ENCODE peak calls at places on chromosomes 1 and 21, in eight cellular contexts. One of them, this sample, is unnamed.

GRCh38 chr1:235858784-235859183 is 7.9 kb downstream of the LYST start:
- DNase-seq in cardiac muscle cell: no peak
- DNase-seq in transverse colon: no peak
- DNase-seq in hepatocyte: no peak
- DNase-seq in ovary: no peak
- DNase-seq in heart left ventricle: no peak
- DNase-seq in neural progenitor cell: no peak
- DNase-seq in uterus: no peak
- DNase-seq in this sample: no peak

GRCh38 chr1:15501208-15502032 is 22.6 kb downstream of the CASP9 start:
- DNase-seq in hepatocyte: peak
- DNase-seq in transverse colon: peak
- DNase-seq in ovary: peak
- DNase-seq in cardiac muscle cell: peak
- DNase-seq in heart left ventricle: peak
- DNase-seq in uterus: no peak
- DNase-seq in neural progenitor cell: peak
- DNase-seq in this sample: peak

GRCh38 chr21:45524756-45525152 is 17.5 kb downstream of the SLC19A1 start:
- DNase-seq in cardiac muscle cell: no peak
- DNase-seq in neural progenitor cell: no peak
- DNase-seq in heart left ventricle: peak
- DNase-seq in uterus: no peak
- DNase-seq in transverse colon: no peak
- DNase-seq in ovary: no peak
- DNase-seq in hepatocyte: no peak
- DNase-seq in this sample: no peak

GRCh38 chr1:175842545-175842944 is 99.2 kb upstream of the TNR start:
- DNase-seq in cardiac muscle cell: no peak
- DNase-seq in hepatocyte: no peak
- DNase-seq in ovary: no peak
- DNase-seq in heart left ventricle: no peak
- DNase-seq in neural progenitor cell: no peak
- DNase-seq in transverse colon: no peak
- DNase-seq in uterus: no peak
- DNase-seq in this sample: no peak

GRCh38 chr1:183163311-183163710 is 22.8 kb upstream of the LAMC2 start:
- DNase-seq in transverse colon: no peak
- DNase-seq in cardiac muscle cell: peak
- DNase-seq in heart left ventricle: no peak
- DNase-seq in uterus: no peak
- DNase-seq in neural progenitor cell: no peak
- DNase-seq in ovary: no peak
- DNase-seq in hepatocyte: no peak
- DNase-seq in this sample: no peak

GRCh38 chr1:200362421-200362820 is 47.4 kb downstream of the ZNF281 start:
- DNase-seq in transverse colon: no peak
- DNase-seq in neural progenitor cell: peak
- DNase-seq in hepatocyte: no peak
- DNase-seq in uterus: no peak
- DNase-seq in cardiac muscle cell: no peak
- DNase-seq in heart left ventricle: no peak
- DNase-seq in ovary: no peak
- DNase-seq in this sample: no peak

GRCh38 chr1:150960646-150961045 is 14.0 kb downstream of the CERS2 start:
- DNase-seq in heart left ventricle: no peak
- DNase-seq in hepatocyte: no peak
- DNase-seq in neural progenitor cell: no peak
- DNase-seq in cardiac muscle cell: no peak
- DNase-seq in transverse colon: no peak
- DNase-seq in uterus: no peak
- DNase-seq in ovary: peak
- DNase-seq in this sample: no peak

GRCh38 chr1:167904641-167905040 is 9.3 kb downstream of the ADCY10 start:
- DNase-seq in neural progenitor cell: no peak
- DNase-seq in cardiac muscle cell: peak
- DNase-seq in ovary: no peak
- DNase-seq in hepatocyte: no peak
- DNase-seq in uterus: no peak
- DNase-seq in heart left ventricle: no peak
- DNase-seq in transverse colon: no peak
- DNase-seq in this sample: no peak

GRCh38 chr1:83996621-83997020 is 2.3 kb downstream of the TTLL7 start:
- DNase-seq in uterus: no peak
- DNase-seq in ovary: no peak
- DNase-seq in heart left ventricle: no peak
- DNase-seq in hepatocyte: no peak
- DNase-seq in cardiac muscle cell: peak
- DNase-seq in transverse colon: no peak
- DNase-seq in neural progenitor cell: no peak
- DNase-seq in this sample: no peak

GRCh38 chr1:32200226-32201010 is at the start of gene CCDC28B:
- DNase-seq in neural progenitor cell: peak
- DNase-seq in uterus: peak
- DNase-seq in cardiac muscle cell: peak
- DNase-seq in ovary: peak
- DNase-seq in heart left ventricle: peak
- DNase-seq in transverse colon: peak
- DNase-seq in hepatocyte: peak
- DNase-seq in this sample: peak

GRCh38 chr21:31630062-31630711 is 29.3 kb upstream of the SOD1 start:
- DNase-seq in heart left ventricle: no peak
- DNase-seq in transverse colon: no peak
- DNase-seq in cardiac muscle cell: peak
- DNase-seq in ovary: no peak
- DNase-seq in neural progenitor cell: no peak
- DNase-seq in uterus: peak
- DNase-seq in hepatocyte: peak
- DNase-seq in this sample: peak

GRCh38 chr1:47938556-47938955 is 58.6 kb downstream of the TRABD2B start:
- DNase-seq in transverse colon: no peak
- DNase-seq in hepatocyte: no peak
- DNase-seq in neural progenitor cell: no peak
- DNase-seq in cardiac muscle cell: peak
- DNase-seq in uterus: no peak
- DNase-seq in heart left ventricle: no peak
- DNase-seq in ovary: no peak
- DNase-seq in this sample: no peak

GRCh38 chr1:12618661-12619395 is 818 bp upstream of the DHRS3 start:
- DNase-seq in cardiac muscle cell: peak
- DNase-seq in transverse colon: peak
- DNase-seq in ovary: peak
- DNase-seq in heart left ventricle: peak
- DNase-seq in hepatocyte: peak
- DNase-seq in uterus: peak
- DNase-seq in neural progenitor cell: peak
- DNase-seq in this sample: peak

GRCh38 chr1:113479713-113480676 is 89.7 kb downstream of the MAGI3 start:
- DNase-seq in transverse colon: no peak
- DNase-seq in neural progenitor cell: no peak
- DNase-seq in ovary: no peak
- DNase-seq in hepatocyte: no peak
- DNase-seq in cardiac muscle cell: no peak
- DNase-seq in uterus: no peak
- DNase-seq in heart left ventricle: peak
- DNase-seq in this sample: no peak

GRCh38 chr21:44574457-44575306 is 1.2 kb downstream of the KRTAP10-4 start:
- DNase-seq in ovary: no peak
- DNase-seq in heart left ventricle: no peak
- DNase-seq in transverse colon: peak
- DNase-seq in neural progenitor cell: no peak
- DNase-seq in hepatocyte: peak
- DNase-seq in cardiac muscle cell: no peak
- DNase-seq in uterus: no peak
- DNase-seq in this sample: peak

GRCh38 chr1:105137543-105138444 is 1388.1 kb downstream of the AMY1C start:
- DNase-seq in hepatocyte: peak
- DNase-seq in neural progenitor cell: peak
- DNase-seq in transverse colon: no peak
- DNase-seq in uterus: no peak
- DNase-seq in cardiac muscle cell: no peak
- DNase-seq in ovary: peak
- DNase-seq in heart left ventricle: no peak
- DNase-seq in this sample: no peak

GRCh38 chr1:54396280-54396903 is 9.8 kb downstream of the SSBP3 start:
- DNase-seq in hepatocyte: no peak
- DNase-seq in neural progenitor cell: no peak
- DNase-seq in ovary: no peak
- DNase-seq in uterus: no peak
- DNase-seq in heart left ventricle: no peak
- DNase-seq in transverse colon: no peak
- DNase-seq in cardiac muscle cell: no peak
- DNase-seq in this sample: no peak

DNA sequence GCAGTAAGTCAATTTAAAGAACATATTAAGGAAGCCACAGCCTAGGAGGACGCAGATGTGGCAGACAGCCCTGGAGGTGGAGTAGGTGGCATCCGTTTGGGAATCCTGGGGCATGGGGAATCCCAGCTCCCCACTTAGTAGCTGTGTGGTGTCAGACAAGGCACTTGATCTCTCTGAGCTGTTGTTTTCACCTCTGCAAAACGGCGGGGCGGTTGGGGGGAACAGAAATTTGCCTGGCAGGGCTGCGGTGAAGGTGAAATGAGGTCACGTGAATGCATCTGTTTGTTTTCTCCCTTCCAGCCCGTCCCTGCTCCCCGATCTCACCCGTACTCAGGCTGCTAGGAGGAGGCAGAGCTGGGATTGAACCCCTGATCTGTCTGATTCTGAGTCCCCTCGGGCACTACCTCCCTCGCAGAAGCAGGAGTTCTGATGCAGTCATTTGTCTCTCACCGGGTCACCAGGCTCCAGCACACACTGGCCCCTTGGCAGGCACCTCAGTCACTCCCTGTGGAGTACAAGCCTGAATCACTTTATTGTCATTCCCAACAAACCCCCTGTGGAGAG is 2.2 kb upstream of the LAPTM5 start:
- DNase-seq in ovary: no peak
- DNase-seq in uterus: no peak
- DNase-seq in heart left ventricle: no peak
- DNase-seq in hepatocyte: no peak
- DNase-seq in cardiac muscle cell: no peak
- DNase-seq in neural progenitor cell: no peak
- DNase-seq in transverse colon: peak
- DNase-seq in this sample: no peak
- H3K4me3 ChIP-seq in ovary: no peak
- H3K4me3 ChIP-seq in uterus: no peak
- H3K4me3 ChIP-seq in heart left ventricle: no peak
- H3K4me3 ChIP-seq in hepatocyte: no peak
- H3K4me3 ChIP-seq in cardiac muscle cell: no peak
- H3K4me3 ChIP-seq in neural progenitor cell: no peak
- H3K4me3 ChIP-seq in transverse colon: no peak
- H3K4me3 ChIP-seq in this sample: no peak

GRCh38 chr1:211420845-211421454 is 71.0 kb downstream of the RD3 start:
- DNase-seq in hepatocyte: no peak
- DNase-seq in cardiac muscle cell: peak
- DNase-seq in uterus: no peak
- DNase-seq in neural progenitor cell: no peak
- DNase-seq in ovary: no peak
- DNase-seq in transverse colon: no peak
- DNase-seq in heart left ventricle: no peak
- DNase-seq in this sample: no peak
- H3K27ac ChIP-seq in hepatocyte: peak
- H3K27ac ChIP-seq in cardiac muscle cell: no peak
- H3K27ac ChIP-seq in uterus: no peak
- H3K27ac ChIP-seq in neural progenitor cell: no peak
- H3K27ac ChIP-seq in ovary: no peak
- H3K27ac ChIP-seq in transverse colon: no peak
- H3K27ac ChIP-seq in heart left ventricle: no peak
- H3K27ac ChIP-seq in this sample: no peak

DNA sequence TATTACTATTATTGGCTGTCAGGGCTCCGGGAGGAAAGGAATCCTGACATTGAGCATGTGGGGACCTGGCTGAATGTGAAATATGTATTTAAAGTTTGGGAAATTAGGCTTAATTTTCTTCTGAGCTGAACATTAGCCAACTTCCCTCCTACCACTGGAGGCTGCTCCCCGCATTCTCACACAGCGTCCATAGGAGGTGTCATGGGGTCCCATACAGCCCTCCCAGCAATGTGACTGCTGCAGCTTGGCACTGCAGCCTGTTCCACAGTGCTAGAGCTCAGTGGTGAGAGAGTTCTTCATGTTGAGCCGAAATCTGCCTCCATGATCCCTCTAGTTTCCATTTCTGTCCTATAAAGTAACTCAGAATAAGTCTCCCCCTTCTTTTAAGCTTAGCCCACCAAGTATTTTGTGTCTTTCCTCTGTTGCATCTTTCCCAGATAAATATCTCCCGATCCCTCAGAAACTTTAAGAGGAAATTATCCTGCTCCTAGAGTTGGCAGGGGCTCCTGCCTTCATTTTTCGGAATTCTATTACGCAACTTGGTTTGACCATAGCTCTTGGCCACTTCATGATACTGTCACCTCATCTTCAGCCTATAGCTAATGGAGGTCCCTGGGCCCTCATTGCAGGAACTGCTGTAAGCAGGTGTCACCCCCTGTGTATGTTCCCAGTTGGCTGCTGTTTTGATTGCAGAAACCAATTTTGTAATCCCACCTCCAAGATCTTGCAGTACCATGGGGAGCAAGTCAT is 2.0 kb downstream of the FCRL6 start:
- DNase-seq in neural progenitor cell: no peak
- DNase-seq in heart left ventricle: no peak
- DNase-seq in hepatocyte: no peak
- DNase-seq in uterus: no peak
- DNase-seq in cardiac muscle cell: no peak
- DNase-seq in ovary: no peak
- DNase-seq in transverse colon: no peak
- DNase-seq in this sample: no peak
- TF ChIP-seq CTCF in neural progenitor cell: no peak
- TF ChIP-seq CTCF in heart left ventricle: no peak
- TF ChIP-seq CTCF in hepatocyte: no peak
- TF ChIP-seq CTCF in uterus: no peak
- TF ChIP-seq CTCF in cardiac muscle cell: no peak
- TF ChIP-seq CTCF in ovary: no peak
- TF ChIP-seq CTCF in transverse colon: no peak
- TF ChIP-seq CTCF in this sample: no peak

GRCh38 chr1:27436204-27437159 is 44.1 kb downstream of the GPR3 start:
- DNase-seq in neural progenitor cell: no peak
- DNase-seq in heart left ventricle: no peak
- DNase-seq in transverse colon: peak
- DNase-seq in ovary: no peak
- DNase-seq in cardiac muscle cell: peak
- DNase-seq in hepatocyte: peak
- DNase-seq in uterus: no peak
- DNase-seq in this sample: no peak

GRCh38 chr1:27439150-27439549 is 46.7 kb downstream of the GPR3 start:
- DNase-seq in heart left ventricle: no peak
- DNase-seq in cardiac muscle cell: no peak
- DNase-seq in ovary: no peak
- DNase-seq in neural progenitor cell: no peak
- DNase-seq in uterus: no peak
- DNase-seq in transverse colon: no peak
- DNase-seq in hepatocyte: no peak
- DNase-seq in this sample: no peak

GRCh38 chr1:27430903-27431653 is 38.7 kb downstream of the GPR3 start:
- DNase-seq in ovary: no peak
- DNase-seq in cardiac muscle cell: peak
- DNase-seq in uterus: no peak
- DNase-seq in transverse colon: no peak
- DNase-seq in hepatocyte: no peak
- DNase-seq in neural progenitor cell: no peak
- DNase-seq in heart left ventricle: no peak
- DNase-seq in this sample: no peak

GRCh38 chr1:27438621-27439061 is 46.2 kb downstream of the GPR3 start:
- DNase-seq in cardiac muscle cell: no peak
- DNase-seq in ovary: no peak
- DNase-seq in neural progenitor cell: no peak
- DNase-seq in transverse colon: no peak
- DNase-seq in heart left ventricle: no peak
- DNase-seq in hepatocyte: no peak
- DNase-seq in uterus: no peak
- DNase-seq in this sample: no peak

GRCh38 chr1:27435566-27436203 is 43.3 kb downstream of the GPR3 start:
- DNase-seq in cardiac muscle cell: no peak
- DNase-seq in heart left ventricle: no peak
- DNase-seq in neural progenitor cell: no peak
- DNase-seq in hepatocyte: no peak
- DNase-seq in ovary: no peak
- DNase-seq in uterus: no peak
- DNase-seq in transverse colon: no peak
- DNase-seq in this sample: no peak
- H3K4me3 ChIP-seq in cardiac muscle cell: no peak
- H3K4me3 ChIP-seq in heart left ventricle: no peak
- H3K4me3 ChIP-seq in neural progenitor cell: no peak
- H3K4me3 ChIP-seq in hepatocyte: no peak
- H3K4me3 ChIP-seq in ovary: no peak
- H3K4me3 ChIP-seq in uterus: no peak
- H3K4me3 ChIP-seq in transverse colon: no peak
- H3K4me3 ChIP-seq in this sample: no peak

This sample was measured in lung.